ENCODE peak calls at places on chromosomes 1 and 21, in five cellular contexts. I, G, B, Q and F are unnamed samples.

GRCh38 chr21:37582613-37583012 is 216.0 kb downstream of the DYRK1A start:
- DNase-seq in I (peak; percentile 32), G (peak; percentile 40), B (peak; percentile 64), Q (peak; percentile 54), F (no peak)

GRCh38 chr1:206114692-206115430 is 2.3 kb downstream of the AVPR1B start:
- DNase-seq in I (no peak), G (no peak), B (no peak), Q (peak; percentile 35), F (no peak)

GRCh38 chr1:204295666-204296065 is 64.1 kb downstream of the PLEKHA6 start:
- DNase-seq in I (no peak), G (no peak), B (peak; percentile 45), Q (no peak), F (peak; percentile 33)

GRCh38 chr1:74517599-74518051 is 5.2 kb upstream of the LRRC53 start:
- DNase-seq in I (no peak), G (no peak), B (no peak), Q (no peak), F (no peak)

GRCh38 chr1:43225168-43225567 is 44.6 kb upstream of the TMEM125 start:
- DNase-seq in I (no peak), G (peak; percentile 22), B (peak; percentile 53), Q (no peak), F (no peak)

GRCh38 chr1:49435291-49435690 is 588.5 kb downstream of the AGBL4 start:
- DNase-seq in I (no peak), G (no peak), B (no peak), Q (peak; percentile 13), F (no peak)

GRCh38 chr21:45302082-45303061 is 14.7 kb upstream of the POFUT2 start:
- DNase-seq in I (no peak), G (no peak), B (no peak), Q (no peak), F (no peak)

GRCh38 chr1:109927908-109928307 is 17.3 kb downstream of the CSF1 start:
- DNase-seq in I (peak; percentile 37), G (no peak), B (peak; percentile 37), Q (peak; percentile 62), F (no peak)

GRCh38 chr1:161502181-161502580 is 3.1 kb upstream of the FCGR2A start:
- DNase-seq in I (no peak), G (no peak), B (no peak), Q (no peak), F (no peak)
- H2AFZ ChIP-seq in I (no peak overlapping the region), G (no peak overlapping the region), B (no peak overlapping the region), Q (no peak overlapping the region), F (no peak overlapping the region)

GRCh38 chr1:2523191-2523890 is 3.1 kb downstream of the PANK4 start:
- DNase-seq in I (no peak), G (peak; percentile 65), B (no peak), Q (no peak), F (no peak)
- H3K79me2 ChIP-seq in I (peaks cover 55% of the 10 kb centered on the region), G (peaks cover 46% of the 10 kb centered on the region), B (peaks cover 53% of the 10 kb centered on the region), Q (peaks cover 34% of the 10 kb centered on the region), F (peaks cover 38% of the 10 kb centered on the region)

GRCh38 chr1:94927405-94928175 is 680 bp upstream of the CNN3 start:
- DNase-seq in I (peak; percentile 36), G (peak; percentile 82), B (peak; percentile 61), Q (peak; percentile 71), F (no peak)

GRCh38 chr1:94929816-94930215 is 2.9 kb upstream of the CNN3 start:
- DNase-seq in I (no peak), G (no peak), B (no peak), Q (no peak), F (no peak)

GRCh38 chr1:94931254-94931841 is 4.4 kb upstream of the CNN3 start:
- DNase-seq in I (no peak), G (no peak), B (no peak), Q (no peak), F (no peak)

GRCh38 chr1:94928293-94928939 is 1.5 kb upstream of the CNN3 start:
- DNase-seq in I (no peak), G (no peak), B (no peak), Q (no peak), F (no peak)

DNA sequence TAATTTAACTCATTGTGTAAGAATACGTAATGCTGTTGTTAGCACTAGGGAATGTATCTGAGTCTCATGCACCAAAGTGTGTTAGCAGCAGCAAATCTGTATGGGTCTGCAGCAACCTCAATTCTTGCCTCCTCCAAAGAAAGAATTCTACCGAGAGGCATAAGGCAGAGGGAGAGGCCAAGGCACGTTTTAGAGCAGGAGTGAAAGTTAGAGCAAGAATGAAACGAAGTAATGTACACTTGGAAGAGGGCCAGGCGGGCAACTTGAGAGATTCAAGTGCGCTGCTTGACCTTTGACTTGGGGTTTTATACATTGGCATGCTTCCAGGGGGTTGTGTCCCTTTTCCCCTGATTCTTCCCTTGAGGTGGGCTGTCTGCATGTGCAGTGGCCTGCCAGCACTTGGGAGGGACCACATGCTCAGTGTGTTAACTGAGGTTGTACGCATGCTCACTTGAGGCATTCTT is 2.5 kb upstream of the CNN3 start:
- DNase-seq in I (no peak), G (no peak), B (no peak), Q (no peak), F (no peak)
- H3K4me3 ChIP-seq in I (no peak overlapping the region), G (peak overlapping the region; percentile 92), B (no peak overlapping the region), Q (peak overlapping the region; percentile 87), F (peak overlapping the region; percentile 18)

GRCh38 chr1:221827307-221827642 is 85.4 kb upstream of the DUSP10 start:
- DNase-seq in I (no peak), G (no peak), B (no peak), Q (no peak), F (no peak)
- H2AFZ ChIP-seq in I (peak overlapping the region; percentile 67), G (peak overlapping the region; percentile 28), B (peak overlapping the region; percentile 17), Q (no peak overlapping the region), F (no peak overlapping the region)

DNA sequence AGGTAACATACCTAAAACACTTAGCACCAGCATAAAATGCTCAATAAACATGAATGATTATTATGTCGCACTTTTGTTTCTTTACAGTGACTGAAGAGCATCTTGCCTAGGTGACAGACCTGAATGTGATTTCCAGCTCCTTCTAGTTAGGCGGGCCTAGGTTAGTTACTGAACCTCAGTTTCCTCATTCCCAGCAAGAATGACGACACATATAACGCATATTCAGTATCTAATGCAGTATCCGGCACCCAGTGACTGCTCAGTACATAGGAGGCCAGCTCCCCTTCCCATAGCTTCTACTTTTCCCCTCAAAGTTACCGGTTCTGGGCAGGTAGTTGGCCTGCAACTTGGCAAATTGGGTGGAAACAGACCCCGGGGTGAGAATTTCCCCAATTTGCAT is 763 bp downstream of the AUNIP start:
- DNase-seq in I (peak; percentile 16), G (no peak), B (no peak), Q (no peak), F (no peak)
- H3K79me2 ChIP-seq in I (peaks cover 53% of the 10 kb centered on the region), G (peaks cover 56% of the 10 kb centered on the region), B (peaks cover 34% of the 10 kb centered on the region), Q (peaks cover 5% of the 10 kb centered on the region), F (peaks cover 54% of the 10 kb centered on the region)

DNA sequence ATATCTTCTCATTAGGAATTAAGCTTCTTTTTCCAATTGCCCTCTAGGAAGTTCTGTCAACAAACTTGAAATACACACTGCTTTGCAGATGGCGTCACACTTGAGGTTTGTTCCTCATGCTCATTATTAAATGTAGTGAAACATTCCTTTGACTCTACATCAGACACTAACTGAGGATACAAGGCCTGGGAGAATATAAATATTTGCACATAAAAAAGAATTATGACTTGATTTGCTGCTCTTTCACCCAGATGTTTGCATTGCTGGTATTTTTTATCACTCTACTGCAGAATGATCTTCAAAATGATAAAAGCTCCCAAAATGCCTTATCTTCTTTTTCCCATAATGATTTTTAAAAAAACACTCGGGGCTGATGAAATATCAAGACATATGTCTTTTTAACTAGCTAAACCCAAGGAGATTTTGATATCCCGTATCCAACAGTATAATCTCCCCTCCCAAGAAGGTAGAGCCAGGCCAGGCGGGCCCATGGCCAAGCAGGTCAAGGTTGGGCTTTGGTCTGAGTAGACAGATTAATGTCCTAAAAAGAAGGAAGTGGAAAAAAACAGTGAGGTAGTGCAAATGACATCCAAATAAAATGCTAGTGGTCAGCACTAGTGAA is 264.6 kb downstream of the HHIPL2 start:
- DNase-seq in I (no peak), G (no peak), B (peak; percentile 73), Q (peak; percentile 47), F (peak; percentile 6)
- H3K4me3 ChIP-seq in I (no peak overlapping the region), G (no peak overlapping the region), B (no peak overlapping the region), Q (no peak overlapping the region), F (no peak overlapping the region)

GRCh38 chr21:41367598-41368360 is 6.0 kb downstream of the MX2 start:
- DNase-seq in I (no peak), G (no peak), B (no peak), Q (no peak), F (no peak)
- H2AFZ ChIP-seq in I (no peak overlapping the region), G (no peak overlapping the region), B (no peak overlapping the region), Q (no peak overlapping the region), F (no peak overlapping the region)

DNA sequence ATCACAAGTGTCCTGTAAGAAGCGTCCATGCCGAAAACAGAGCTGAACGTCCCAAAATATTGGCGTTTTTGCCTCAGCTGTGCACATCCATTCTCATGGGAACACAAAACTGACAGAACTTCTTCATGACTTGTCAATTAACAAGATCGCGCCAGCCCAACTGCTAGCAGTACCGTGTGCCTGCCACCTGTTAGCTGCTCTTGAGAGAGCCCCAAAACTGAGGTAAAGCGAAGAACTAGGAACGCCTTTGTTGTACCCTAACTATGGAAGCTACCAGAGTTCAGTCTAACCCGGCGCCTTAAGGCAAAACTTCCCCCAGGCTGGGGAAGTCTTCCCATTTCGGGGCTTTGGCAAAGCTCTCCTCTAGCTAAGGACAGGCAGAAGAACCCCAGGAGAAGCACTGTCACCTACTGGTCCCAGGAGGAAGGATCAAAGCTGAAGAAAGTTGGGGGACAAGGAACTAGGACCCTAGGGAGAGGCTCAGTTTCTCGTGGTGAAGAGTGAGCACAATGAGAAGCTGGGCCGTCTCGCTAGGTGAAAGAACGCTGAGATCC is 719 bp downstream of the EYA3 start:
- DNase-seq in I (peak; percentile 36), G (peak; percentile 70), B (peak; percentile 47), Q (no peak), F (peak; percentile 23)
- H3K79me2 ChIP-seq in I (peaks cover 56% of the 10 kb centered on the region), G (peaks cover 52% of the 10 kb centered on the region), B (peaks cover 53% of the 10 kb centered on the region), Q (peaks cover 49% of the 10 kb centered on the region), F (peaks cover 53% of the 10 kb centered on the region)

DNA sequence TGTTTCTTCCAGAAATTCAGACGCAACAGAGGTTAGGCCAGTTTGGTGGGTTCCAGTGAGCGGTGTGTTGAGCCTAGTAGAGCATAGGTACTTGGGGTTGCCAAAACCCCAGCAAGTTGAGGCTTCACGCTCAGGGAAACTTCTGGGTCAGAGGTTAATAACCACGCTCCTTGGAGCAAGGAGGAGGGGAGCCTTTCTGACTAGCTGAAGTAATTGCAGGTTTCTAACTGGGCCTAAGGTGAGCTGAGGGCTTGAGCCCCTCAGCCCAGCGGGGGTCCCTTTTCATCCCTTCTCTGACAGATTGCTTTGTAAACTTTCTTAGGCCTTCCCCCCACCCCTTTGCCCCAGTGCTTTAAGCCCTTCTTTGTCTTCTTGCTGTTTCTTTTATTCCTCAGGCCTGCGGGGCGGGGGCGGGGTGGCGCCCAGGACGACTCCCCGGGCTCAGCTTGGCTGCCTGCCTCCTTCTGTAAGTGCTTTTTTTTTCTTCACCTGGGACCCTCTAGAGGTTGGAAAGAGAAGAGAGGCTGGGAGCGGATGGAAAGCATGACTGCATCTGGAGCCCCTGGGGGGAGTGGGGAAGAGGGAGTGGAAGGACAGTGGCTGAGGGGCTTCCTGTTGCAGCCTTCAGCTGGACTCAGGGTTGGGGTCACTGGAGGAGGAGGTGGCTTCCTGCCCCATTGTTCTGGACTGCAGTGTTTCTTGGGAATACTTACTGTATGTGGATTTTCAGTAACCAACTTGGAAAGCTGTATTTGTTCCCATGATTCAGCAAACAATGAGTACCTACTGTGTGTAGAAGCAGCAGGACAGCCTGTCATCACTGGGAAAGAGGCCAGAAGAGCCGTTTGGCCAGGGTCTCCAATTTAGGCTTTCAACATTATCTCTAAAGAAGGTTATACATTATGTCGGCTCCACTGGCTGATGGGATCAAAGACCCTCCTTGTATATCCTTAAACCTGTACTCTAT is 1.4 kb upstream of the ZNF436 start:
- DNase-seq in I (no peak), G (peak; percentile 87), B (peak; percentile 32), Q (peak; percentile 62), F (peak; percentile 88)
- H3K4me3 ChIP-seq in I (peak overlapping the region; percentile 6), G (no peak overlapping the region), B (peak overlapping the region; percentile 83), Q (peak overlapping the region; percentile 100), F (peak overlapping the region; percentile 96)